ENCODE peak calls at places on chromosomes 7 and 10, in four cellular contexts. One of them, this sample, is unnamed.

GRCh38 chr10:63396123-63396719 is 69.6 kb downstream of the JMJD1C start:
- DNase-seq in cardiac fibroblast: peak
- DNase-seq in HL-60: no peak
- DNase-seq in uterus: no peak
- DNase-seq in this sample: no peak

GRCh38 chr10:76779163-76779820 is 858.3 kb downstream of the KCNMA1 start:
- DNase-seq in cardiac fibroblast: peak
- DNase-seq in HL-60: no peak
- DNase-seq in uterus: no peak
- DNase-seq in this sample: no peak

GRCh38 chr10:14749051-14749809 is 25.5 kb downstream of the FAM107B start:
- DNase-seq in cardiac fibroblast: no peak
- DNase-seq in HL-60: peak
- DNase-seq in uterus: no peak
- DNase-seq in this sample: no peak

GRCh38 chr10:116787893-116788665 is 45.7 kb upstream of the HSPA12A start:
- DNase-seq in cardiac fibroblast: peak
- DNase-seq in HL-60: peak
- DNase-seq in uterus: peak
- DNase-seq in this sample: no peak

GRCh38 chr10:78210548-78210947 is 176.9 kb downstream of the RPS24 start:
- DNase-seq in cardiac fibroblast: no peak
- DNase-seq in HL-60: no peak
- DNase-seq in uterus: no peak
- DNase-seq in this sample: no peak

GRCh38 chr10:83932245-83932644 is 207.1 kb upstream of the GHITM start:
- DNase-seq in cardiac fibroblast: no peak
- DNase-seq in HL-60: no peak
- DNase-seq in uterus: no peak
- DNase-seq in this sample: no peak

GRCh38 chr7:139205843-139206242 is 25.2 kb upstream of the UBN2 start:
- DNase-seq in cardiac fibroblast: no peak
- DNase-seq in HL-60: no peak
- DNase-seq in uterus: no peak
- DNase-seq in this sample: no peak

GRCh38 chr7:82110146-82110823 is 333.3 kb downstream of the CACNA2D1 start:
- DNase-seq in cardiac fibroblast: no peak
- DNase-seq in HL-60: no peak
- DNase-seq in uterus: no peak
- DNase-seq in this sample: no peak

GRCh38 chr10:132548106-132548823 is 10.7 kb downstream of the INPP5A start:
- DNase-seq in cardiac fibroblast: no peak
- DNase-seq in HL-60: no peak
- DNase-seq in uterus: no peak
- DNase-seq in this sample: no peak

GRCh38 chr7:36112969-36113368 is 40.1 kb upstream of the EEPD1 start:
- DNase-seq in cardiac fibroblast: no peak
- DNase-seq in HL-60: no peak
- DNase-seq in uterus: no peak
- DNase-seq in this sample: no peak

GRCh38 chr10:54800677-54801480 is at the start of gene PCDH15:
- DNase-seq in cardiac fibroblast: peak
- DNase-seq in HL-60: peak
- DNase-seq in uterus: no peak
- DNase-seq in this sample: no peak

GRCh38 chr7:128166603-128167315 is 74.3 kb upstream of the LEP start:
- DNase-seq in cardiac fibroblast: peak
- DNase-seq in HL-60: no peak
- DNase-seq in uterus: no peak
- DNase-seq in this sample: no peak

GRCh38 chr10:23157691-23158369 is 34.3 kb upstream of the PTF1A start:
- DNase-seq in cardiac fibroblast: peak
- DNase-seq in HL-60: peak
- DNase-seq in uterus: no peak
- DNase-seq in this sample: no peak

GRCh38 chr7:37440738-37441404 is 7.8 kb downstream of the ELMO1 start:
- DNase-seq in cardiac fibroblast: no peak
- DNase-seq in HL-60: no peak
- DNase-seq in uterus: no peak
- DNase-seq in this sample: no peak

GRCh38 chr10:125193306-125193877 is 33.0 kb upstream of the CTBP2 start:
- DNase-seq in cardiac fibroblast: no peak
- DNase-seq in HL-60: no peak
- DNase-seq in uterus: no peak
- DNase-seq in this sample: no peak

GRCh38 chr10:28806481-28806880 is 129.2 kb downstream of the BAMBI start:
- DNase-seq in cardiac fibroblast: peak
- DNase-seq in HL-60: no peak
- DNase-seq in uterus: peak
- DNase-seq in this sample: no peak

GRCh38 chr10:52210161-52210560 is 103.9 kb upstream of the DKK1 start:
- DNase-seq in cardiac fibroblast: no peak
- DNase-seq in HL-60: no peak
- DNase-seq in uterus: no peak
- DNase-seq in this sample: no peak

GRCh38 chr10:18406136-18406535 is 245.3 kb downstream of the NSUN6 start:
- DNase-seq in cardiac fibroblast: no peak
- DNase-seq in HL-60: no peak
- DNase-seq in uterus: no peak
- DNase-seq in this sample: no peak

GRCh38 chr7:65746398-65746669 is 126.5 kb upstream of the VKORC1L1 start:
- DNase-seq in cardiac fibroblast: peak
- DNase-seq in HL-60: no peak
- DNase-seq in uterus: no peak
- DNase-seq in this sample: no peak

GRCh38 chr7:65749039-65749438 is 123.8 kb upstream of the VKORC1L1 start:
- DNase-seq in cardiac fibroblast: no peak
- DNase-seq in HL-60: no peak
- DNase-seq in uterus: no peak
- DNase-seq in this sample: no peak

GRCh38 chr7:65749518-65749917 is 123.4 kb upstream of the VKORC1L1 start:
- DNase-seq in cardiac fibroblast: no peak
- DNase-seq in HL-60: peak
- DNase-seq in uterus: no peak
- DNase-seq in this sample: no peak

DNA sequence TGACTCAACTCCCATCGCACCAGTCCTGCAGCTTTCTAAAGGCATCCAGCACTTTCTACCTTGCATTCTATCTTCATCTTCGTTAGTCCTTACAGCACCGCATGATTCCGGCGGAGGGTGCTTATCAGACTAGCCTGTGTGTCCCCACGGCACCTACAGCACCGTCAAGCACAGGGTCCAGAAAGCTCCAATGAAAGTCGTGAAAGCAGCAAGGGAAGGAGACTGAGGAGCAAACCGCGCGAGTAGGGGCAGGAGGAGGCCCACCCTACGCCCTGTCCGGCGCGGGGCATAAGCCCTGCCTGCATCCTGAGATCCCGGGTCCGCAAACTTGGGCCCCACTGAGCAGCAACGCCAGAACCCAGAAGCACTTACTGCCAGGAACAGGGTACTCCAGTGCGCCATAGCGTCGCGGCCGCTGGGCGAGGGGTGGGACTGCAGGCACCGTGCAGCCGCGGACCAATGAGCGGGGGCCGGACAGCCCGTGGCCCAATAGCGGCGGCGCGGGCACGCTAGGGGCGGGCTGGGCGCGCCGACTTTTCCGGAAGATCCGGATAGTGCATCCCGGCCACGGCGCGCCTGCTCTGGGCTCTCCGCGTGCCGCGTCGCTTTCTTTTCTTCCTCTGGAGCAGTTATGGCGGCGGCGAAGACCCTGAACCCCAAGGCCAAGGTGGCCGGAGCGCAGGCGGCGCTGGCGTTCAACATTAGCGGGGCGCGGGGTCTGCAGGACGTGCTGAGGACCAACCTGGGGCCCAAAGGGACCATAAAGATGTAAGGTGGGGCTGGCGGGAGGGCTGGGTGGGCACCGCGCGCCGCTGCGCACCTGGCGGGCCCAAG is 122.1 kb upstream of the VKORC1L1 start:
- DNase-seq in cardiac fibroblast: peak
- DNase-seq in HL-60: peak
- DNase-seq in uterus: peak
- DNase-seq in this sample: peak
- TF ChIP-seq CTCF in cardiac fibroblast: no peak
- TF ChIP-seq CTCF in HL-60: no peak
- TF ChIP-seq CTCF in uterus: peak
- TF ChIP-seq CTCF in this sample: peak

GRCh38 chr10:89662596-89662995 is 17.6 kb upstream of the PANK1 start:
- DNase-seq in cardiac fibroblast: no peak
- DNase-seq in HL-60: no peak
- DNase-seq in uterus: no peak
- DNase-seq in this sample: no peak

GRCh38 chr10:89664206-89664605 is 19.2 kb upstream of the PANK1 start:
- DNase-seq in cardiac fibroblast: no peak
- DNase-seq in HL-60: no peak
- DNase-seq in uterus: no peak
- DNase-seq in this sample: no peak

GRCh38 chr10:89666138-89666537 is 21.1 kb upstream of the PANK1 start:
- DNase-seq in cardiac fibroblast: no peak
- DNase-seq in HL-60: no peak
- DNase-seq in uterus: no peak
- DNase-seq in this sample: no peak

GRCh38 chr10:89663144-89663543 is 18.1 kb upstream of the PANK1 start:
- DNase-seq in cardiac fibroblast: no peak
- DNase-seq in HL-60: no peak
- DNase-seq in uterus: no peak
- DNase-seq in this sample: no peak

GRCh38 chr10:89665302-89665701 is 20.3 kb upstream of the PANK1 start:
- DNase-seq in cardiac fibroblast: no peak
- DNase-seq in HL-60: no peak
- DNase-seq in uterus: no peak
- DNase-seq in this sample: no peak
- TF ChIP-seq CTCF in cardiac fibroblast: no peak
- TF ChIP-seq CTCF in HL-60: no peak
- TF ChIP-seq CTCF in uterus: no peak
- TF ChIP-seq CTCF in this sample: peak

GRCh38 chr10:100637785-100638184 is 102.0 kb downstream of the HIF1AN start:
- DNase-seq in cardiac fibroblast: no peak
- DNase-seq in HL-60: peak
- DNase-seq in uterus: no peak
- DNase-seq in this sample: no peak
- TF ChIP-seq CTCF in cardiac fibroblast: peak
- TF ChIP-seq CTCF in HL-60: peak
- TF ChIP-seq CTCF in uterus: no peak
- TF ChIP-seq CTCF in this sample: no peak

GRCh38 chr7:46776790-46777189 is 805.1 kb downstream of the TNS3 start:
- DNase-seq in cardiac fibroblast: peak
- DNase-seq in HL-60: no peak
- DNase-seq in uterus: no peak
- DNase-seq in this sample: no peak
- TF ChIP-seq CTCF in cardiac fibroblast: peak
- TF ChIP-seq CTCF in HL-60: no peak
- TF ChIP-seq CTCF in uterus: peak
- TF ChIP-seq CTCF in this sample: peak

This sample was measured in esophagus squamous epithelium.